ENCODE peak calls at places on chromosomes 2 and 18, in eight cellular contexts. One of them, this sample, is unnamed.

GRCh38 chr2:3651686-3652516 is 6.1 kb upstream of the ALLC start:
- DNase-seq in GM12865: peak
- DNase-seq in pancreas: no peak
- DNase-seq in IMR-90: no peak
- DNase-seq in sigmoid colon: no peak
- DNase-seq in cardiac fibroblast: peak
- DNase-seq in foreskin fibroblast: peak
- DNase-seq in body of pancreas: peak
- DNase-seq in this sample: peak

GRCh38 chr2:231601356-231602229 is 8.9 kb downstream of the TEX44 start:
- DNase-seq in IMR-90: peak
- DNase-seq in sigmoid colon: peak
- DNase-seq in body of pancreas: peak
- DNase-seq in pancreas: peak
- DNase-seq in GM12865: peak
- DNase-seq in cardiac fibroblast: peak
- DNase-seq in foreskin fibroblast: peak
- DNase-seq in this sample: peak

GRCh38 chr18:21450913-21451312 is 149.6 kb downstream of the ESCO1 start:
- DNase-seq in GM12865: no peak
- DNase-seq in foreskin fibroblast: no peak
- DNase-seq in pancreas: no peak
- DNase-seq in cardiac fibroblast: no peak
- DNase-seq in body of pancreas: no peak
- DNase-seq in sigmoid colon: no peak
- DNase-seq in IMR-90: no peak
- DNase-seq in this sample: no peak

GRCh38 chr2:201858781-201859180 is 52.4 kb downstream of the CDK15 start:
- DNase-seq in sigmoid colon: peak
- DNase-seq in foreskin fibroblast: peak
- DNase-seq in body of pancreas: peak
- DNase-seq in cardiac fibroblast: no peak
- DNase-seq in IMR-90: peak
- DNase-seq in GM12865: no peak
- DNase-seq in pancreas: no peak
- DNase-seq in this sample: peak

GRCh38 chr2:124970065-124970464 is 945.0 kb downstream of the CNTNAP5 start:
- DNase-seq in body of pancreas: no peak
- DNase-seq in cardiac fibroblast: no peak
- DNase-seq in IMR-90: no peak
- DNase-seq in foreskin fibroblast: no peak
- DNase-seq in GM12865: no peak
- DNase-seq in pancreas: no peak
- DNase-seq in sigmoid colon: no peak
- DNase-seq in this sample: no peak

GRCh38 chr2:137333386-137333972 is 568.1 kb downstream of the THSD7B start:
- DNase-seq in foreskin fibroblast: peak
- DNase-seq in cardiac fibroblast: peak
- DNase-seq in IMR-90: no peak
- DNase-seq in body of pancreas: no peak
- DNase-seq in pancreas: no peak
- DNase-seq in sigmoid colon: no peak
- DNase-seq in GM12865: peak
- DNase-seq in this sample: no peak

GRCh38 chr2:222108957-222109595 is 189.7 kb downstream of the PAX3 start:
- DNase-seq in foreskin fibroblast: no peak
- DNase-seq in cardiac fibroblast: no peak
- DNase-seq in sigmoid colon: no peak
- DNase-seq in body of pancreas: no peak
- DNase-seq in GM12865: no peak
- DNase-seq in pancreas: no peak
- DNase-seq in IMR-90: no peak
- DNase-seq in this sample: no peak

GRCh38 chr2:138474093-138474834 is 27.3 kb upstream of the SPOPL start:
- DNase-seq in cardiac fibroblast: peak
- DNase-seq in body of pancreas: no peak
- DNase-seq in sigmoid colon: no peak
- DNase-seq in foreskin fibroblast: no peak
- DNase-seq in GM12865: no peak
- DNase-seq in IMR-90: no peak
- DNase-seq in pancreas: no peak
- DNase-seq in this sample: no peak

GRCh38 chr18:59189746-59190145 is 30.2 kb upstream of the GRP start:
- DNase-seq in foreskin fibroblast: peak
- DNase-seq in sigmoid colon: no peak
- DNase-seq in cardiac fibroblast: no peak
- DNase-seq in GM12865: no peak
- DNase-seq in pancreas: no peak
- DNase-seq in body of pancreas: no peak
- DNase-seq in IMR-90: peak
- DNase-seq in this sample: no peak

GRCh38 chr18:59861963-59862819 is 37.6 kb upstream of the PMAIP1 start:
- DNase-seq in GM12865: peak
- DNase-seq in cardiac fibroblast: no peak
- DNase-seq in sigmoid colon: no peak
- DNase-seq in IMR-90: no peak
- DNase-seq in pancreas: no peak
- DNase-seq in body of pancreas: no peak
- DNase-seq in foreskin fibroblast: no peak
- DNase-seq in this sample: no peak

GRCh38 chr2:37468139-37468538 is 123.7 kb downstream of the QPCT start:
- DNase-seq in GM12865: no peak
- DNase-seq in pancreas: no peak
- DNase-seq in cardiac fibroblast: no peak
- DNase-seq in sigmoid colon: no peak
- DNase-seq in IMR-90: no peak
- DNase-seq in foreskin fibroblast: no peak
- DNase-seq in body of pancreas: no peak
- DNase-seq in this sample: no peak

GRCh38 chr18:29157057-29157780 is 980.3 kb upstream of the CDH2 start:
- DNase-seq in sigmoid colon: no peak
- DNase-seq in pancreas: no peak
- DNase-seq in GM12865: no peak
- DNase-seq in cardiac fibroblast: peak
- DNase-seq in foreskin fibroblast: no peak
- DNase-seq in IMR-90: no peak
- DNase-seq in body of pancreas: no peak
- DNase-seq in this sample: no peak

GRCh38 chr2:190354003-190354690 is 10.8 kb downstream of the INPP1 start:
- DNase-seq in IMR-90: no peak
- DNase-seq in pancreas: no peak
- DNase-seq in GM12865: no peak
- DNase-seq in foreskin fibroblast: peak
- DNase-seq in sigmoid colon: no peak
- DNase-seq in cardiac fibroblast: no peak
- DNase-seq in body of pancreas: peak
- DNase-seq in this sample: no peak

GRCh38 chr2:100276716-100277115 is 45.6 kb downstream of the LONRF2 start:
- DNase-seq in pancreas: no peak
- DNase-seq in IMR-90: no peak
- DNase-seq in sigmoid colon: no peak
- DNase-seq in cardiac fibroblast: no peak
- DNase-seq in body of pancreas: no peak
- DNase-seq in GM12865: no peak
- DNase-seq in foreskin fibroblast: no peak
- DNase-seq in this sample: no peak
- H3K4me3 ChIP-seq in pancreas: no peak
- H3K4me3 ChIP-seq in IMR-90: no peak
- H3K4me3 ChIP-seq in sigmoid colon: no peak
- H3K4me3 ChIP-seq in cardiac fibroblast: no peak
- H3K4me3 ChIP-seq in body of pancreas: no peak
- H3K4me3 ChIP-seq in GM12865: no peak
- H3K4me3 ChIP-seq in foreskin fibroblast: no peak
- H3K4me3 ChIP-seq in this sample: no peak

GRCh38 chr18:52992041-52992440 is 652.0 kb downstream of the DCC start:
- DNase-seq in IMR-90: no peak
- DNase-seq in GM12865: no peak
- DNase-seq in foreskin fibroblast: no peak
- DNase-seq in pancreas: no peak
- DNase-seq in sigmoid colon: no peak
- DNase-seq in cardiac fibroblast: no peak
- DNase-seq in body of pancreas: no peak
- DNase-seq in this sample: no peak
- TF ChIP-seq CTCF in IMR-90: no peak
- TF ChIP-seq CTCF in GM12865: no peak
- TF ChIP-seq CTCF in foreskin fibroblast: no peak
- TF ChIP-seq CTCF in pancreas: no peak
- TF ChIP-seq CTCF in sigmoid colon: no peak
- TF ChIP-seq CTCF in cardiac fibroblast: no peak
- TF ChIP-seq CTCF in body of pancreas: no peak
- TF ChIP-seq CTCF in this sample: no peak

GRCh38 chr2:159116922-159117321 is 148.5 kb downstream of the TANC1 start:
- DNase-seq in foreskin fibroblast: no peak
- DNase-seq in GM12865: no peak
- DNase-seq in cardiac fibroblast: no peak
- DNase-seq in body of pancreas: no peak
- DNase-seq in IMR-90: no peak
- DNase-seq in pancreas: no peak
- DNase-seq in sigmoid colon: no peak
- DNase-seq in this sample: no peak

GRCh38 chr2:159118859-159119510 is 150.5 kb downstream of the TANC1 start:
- DNase-seq in sigmoid colon: no peak
- DNase-seq in IMR-90: no peak
- DNase-seq in body of pancreas: no peak
- DNase-seq in GM12865: no peak
- DNase-seq in foreskin fibroblast: no peak
- DNase-seq in pancreas: no peak
- DNase-seq in cardiac fibroblast: no peak
- DNase-seq in this sample: no peak

GRCh38 chr2:159117658-159118057 is 149.2 kb downstream of the TANC1 start:
- DNase-seq in cardiac fibroblast: no peak
- DNase-seq in foreskin fibroblast: no peak
- DNase-seq in body of pancreas: no peak
- DNase-seq in pancreas: no peak
- DNase-seq in IMR-90: no peak
- DNase-seq in GM12865: no peak
- DNase-seq in sigmoid colon: no peak
- DNase-seq in this sample: no peak

GRCh38 chr2:159119652-159120257 is 151.3 kb downstream of the TANC1 start:
- DNase-seq in IMR-90: peak
- DNase-seq in body of pancreas: no peak
- DNase-seq in pancreas: no peak
- DNase-seq in cardiac fibroblast: no peak
- DNase-seq in sigmoid colon: no peak
- DNase-seq in foreskin fibroblast: peak
- DNase-seq in GM12865: no peak
- DNase-seq in this sample: no peak

DNA sequence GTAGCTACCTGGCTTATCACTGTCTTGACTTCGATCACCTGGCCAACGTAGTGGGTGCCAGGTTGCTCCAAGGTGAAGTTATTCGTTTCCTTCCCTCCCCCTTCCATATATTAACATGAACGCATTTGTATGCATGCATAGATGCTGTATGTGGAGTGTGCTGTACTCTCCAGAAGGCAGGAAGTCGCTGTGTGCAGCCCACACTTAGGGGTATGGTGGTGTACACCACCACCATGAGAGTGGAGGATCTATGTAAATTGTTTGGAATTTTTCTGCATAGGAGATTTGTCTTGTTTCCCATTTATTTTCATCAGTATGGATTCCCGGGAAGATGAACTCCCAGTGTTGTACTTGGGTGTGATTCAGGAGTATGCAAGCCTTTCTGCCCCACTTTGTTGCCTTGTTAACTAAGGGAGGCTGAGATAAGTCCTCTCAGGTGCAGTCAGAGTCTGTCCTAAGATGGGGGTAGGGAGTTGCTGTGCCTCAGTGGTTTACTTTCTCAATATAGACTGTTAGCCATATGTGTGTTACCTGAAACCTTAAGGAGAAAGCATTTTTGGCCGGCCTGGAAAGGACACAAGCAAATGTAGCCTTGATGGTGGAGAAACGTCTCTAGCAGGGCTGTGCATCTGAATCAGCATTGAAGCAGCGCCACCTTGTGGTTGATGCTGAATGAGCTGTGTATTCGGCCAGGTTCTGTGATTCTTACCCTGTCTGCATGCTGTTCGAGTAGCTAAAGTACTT is 149.8 kb downstream of the TANC1 start:
- DNase-seq in cardiac fibroblast: peak
- DNase-seq in foreskin fibroblast: peak
- DNase-seq in pancreas: peak
- DNase-seq in body of pancreas: peak
- DNase-seq in IMR-90: peak
- DNase-seq in GM12865: peak
- DNase-seq in sigmoid colon: peak
- DNase-seq in this sample: peak
- H3K4me3 ChIP-seq in cardiac fibroblast: no peak
- H3K4me3 ChIP-seq in foreskin fibroblast: no peak
- H3K4me3 ChIP-seq in pancreas: no peak
- H3K4me3 ChIP-seq in body of pancreas: no peak
- H3K4me3 ChIP-seq in IMR-90: no peak
- H3K4me3 ChIP-seq in GM12865: no peak
- H3K4me3 ChIP-seq in sigmoid colon: no peak
- H3K4me3 ChIP-seq in this sample: no peak

GRCh38 chr2:155372969-155373368 is 674.5 kb downstream of the KCNJ3 start:
- DNase-seq in cardiac fibroblast: peak
- DNase-seq in foreskin fibroblast: peak
- DNase-seq in IMR-90: no peak
- DNase-seq in GM12865: no peak
- DNase-seq in sigmoid colon: no peak
- DNase-seq in body of pancreas: no peak
- DNase-seq in pancreas: no peak
- DNase-seq in this sample: no peak

GRCh38 chr2:155363349-155363888 is 664.9 kb downstream of the KCNJ3 start:
- DNase-seq in body of pancreas: no peak
- DNase-seq in GM12865: no peak
- DNase-seq in IMR-90: no peak
- DNase-seq in foreskin fibroblast: no peak
- DNase-seq in sigmoid colon: no peak
- DNase-seq in pancreas: no peak
- DNase-seq in cardiac fibroblast: no peak
- DNase-seq in this sample: no peak

GRCh38 chr2:155364766-155365165 is 666.3 kb downstream of the KCNJ3 start:
- DNase-seq in pancreas: no peak
- DNase-seq in IMR-90: no peak
- DNase-seq in foreskin fibroblast: no peak
- DNase-seq in sigmoid colon: no peak
- DNase-seq in GM12865: no peak
- DNase-seq in body of pancreas: no peak
- DNase-seq in cardiac fibroblast: no peak
- DNase-seq in this sample: no peak

DNA sequence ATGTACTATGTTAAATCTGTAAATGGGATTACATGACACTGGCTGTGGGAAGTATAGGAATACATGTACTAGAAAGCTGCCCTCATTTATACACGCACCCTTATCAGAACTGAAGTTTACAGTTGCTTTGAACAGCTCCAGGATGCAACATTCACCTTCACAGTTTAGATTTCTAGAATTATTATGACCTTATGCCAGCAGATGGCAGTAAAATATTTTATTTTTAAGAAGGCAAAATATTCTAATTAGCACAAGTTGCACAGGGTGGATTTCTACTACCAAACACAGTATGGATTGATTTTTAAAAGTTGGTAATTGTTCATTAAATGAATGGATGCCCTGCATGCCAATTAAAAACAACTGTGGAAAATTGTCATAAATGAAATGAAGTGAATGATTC is 670.4 kb downstream of the KCNJ3 start:
- DNase-seq in pancreas: no peak
- DNase-seq in cardiac fibroblast: peak
- DNase-seq in body of pancreas: no peak
- DNase-seq in foreskin fibroblast: peak
- DNase-seq in IMR-90: peak
- DNase-seq in sigmoid colon: no peak
- DNase-seq in GM12865: no peak
- DNase-seq in this sample: no peak
- TF ChIP-seq CTCF in pancreas: no peak
- TF ChIP-seq CTCF in cardiac fibroblast: no peak
- TF ChIP-seq CTCF in body of pancreas: no peak
- TF ChIP-seq CTCF in foreskin fibroblast: no peak
- TF ChIP-seq CTCF in IMR-90: peak
- TF ChIP-seq CTCF in sigmoid colon: no peak
- TF ChIP-seq CTCF in GM12865: no peak
- TF ChIP-seq CTCF in this sample: no peak

This sample was measured in left lung.